ENCODE peak calls at places on chromosomes 6 and 20, in four cellular contexts. X is DMS153, M is kidney glomerular epithelial cell, D is NCI-H2081. K is an unnamed sample.
A peak's percentile ranks its signal among the peaks of the same experiment; 100 is the strongest.

GRCh38 chr6:50098306-50098705 is 48.6 kb upstream of the DEFB112 start:
- DNase-seq in X (no peak), M (no peak), D (no peak), K (no peak)

GRCh38 chr6:18284261-18284660 is 19.9 kb upstream of the DEK start:
- DNase-seq in X (no peak), M (no peak), D (no peak), K (no peak)

GRCh38 chr6:33271098-33271607 is 523 bp downstream of the VPS52 start:
- DNase-seq in X (no peak), M (peak; percentile 53), D (no peak), K (no peak)

GRCh38 chr6:145539831-145540230 is 195.5 kb downstream of the EPM2A start:
- DNase-seq in X (no peak), M (no peak), D (no peak), K (no peak)

GRCh38 chr6:4466260-4466659 is 309.9 kb upstream of the CDYL start:
- DNase-seq in X (no peak), M (peak; percentile 3), D (no peak), K (peak; percentile 6)

GRCh38 chr6:437042-437402 is 45.5 kb downstream of the IRF4 start:
- DNase-seq in X (no peak), M (no peak), D (no peak), K (no peak)

GRCh38 chr6:154604120-154604519 is 93.6 kb upstream of the CNKSR3 start:
- DNase-seq in X (no peak), M (no peak), D (no peak), K (no peak)

GRCh38 chr6:130775421-130776012 is 51.7 kb upstream of the SMLR1 start:
- DNase-seq in X (no peak), M (no peak), D (no peak), K (no peak)

GRCh38 chr20:58636983-58637421 is 14.1 kb upstream of the STX16 start:
- DNase-seq in X (no peak), M (no peak), D (no peak), K (no peak)

GRCh38 chr6:80316655-80317332 is 210.3 kb downstream of the BCKDHB start:
- DNase-seq in X (no peak), M (no peak), D (no peak), K (no peak)

GRCh38 chr20:45104786-45105185 is 3.9 kb upstream of the KCNS1 start:
- DNase-seq in X (no peak), M (peak; percentile 98), D (no peak), K (peak; percentile 97)

K was measured in RCC 7860.